ENCODE peak calls at places on chromosomes 6 and 20, in eight cellular contexts. One of them, this sample, is unnamed.

GRCh38 chr20:10673831-10674683 is at the start of gene JAG1:
- DNase-seq in activated CD4-positive, alpha-beta T cell treated with anti-CD3 and anti-CD28 coated beads for 1 hour: no peak
- DNase-seq in DMS153: peak
- DNase-seq in sciatic nerve: peak
- DNase-seq in mesenchymal stem cell: peak
- DNase-seq in activated T-cell treated with anti-CD3 and anti-CD28 coated beads for 1 hour: peak
- DNase-seq in kidney epithelial cell: peak
- DNase-seq in cardiac muscle cell: peak
- DNase-seq in this sample: no peak

GRCh38 chr6:39388526-39389371 is 66.2 kb upstream of the KCNK16 start:
- DNase-seq in activated CD4-positive, alpha-beta T cell treated with anti-CD3 and anti-CD28 coated beads for 1 hour: no peak
- DNase-seq in DMS153: no peak
- DNase-seq in sciatic nerve: no peak
- DNase-seq in mesenchymal stem cell: no peak
- DNase-seq in activated T-cell treated with anti-CD3 and anti-CD28 coated beads for 1 hour: no peak
- DNase-seq in kidney epithelial cell: no peak
- DNase-seq in cardiac muscle cell: peak
- DNase-seq in this sample: no peak

GRCh38 chr6:107491791-107492674 is 2.1 kb downstream of the SOBP start:
- DNase-seq in activated CD4-positive, alpha-beta T cell treated with anti-CD3 and anti-CD28 coated beads for 1 hour: no peak
- DNase-seq in DMS153: no peak
- DNase-seq in sciatic nerve: peak
- DNase-seq in mesenchymal stem cell: peak
- DNase-seq in activated T-cell treated with anti-CD3 and anti-CD28 coated beads for 1 hour: no peak
- DNase-seq in kidney epithelial cell: no peak
- DNase-seq in cardiac muscle cell: peak
- DNase-seq in this sample: no peak

GRCh38 chr20:19397676-19398075 is 185.2 kb downstream of the SLC24A3 start:
- DNase-seq in activated CD4-positive, alpha-beta T cell treated with anti-CD3 and anti-CD28 coated beads for 1 hour: no peak
- DNase-seq in DMS153: no peak
- DNase-seq in sciatic nerve: no peak
- DNase-seq in mesenchymal stem cell: no peak
- DNase-seq in activated T-cell treated with anti-CD3 and anti-CD28 coated beads for 1 hour: no peak
- DNase-seq in kidney epithelial cell: no peak
- DNase-seq in cardiac muscle cell: no peak
- DNase-seq in this sample: no peak

GRCh38 chr6:134574491-134574890 is 256.6 kb upstream of the SGK1 start:
- DNase-seq in activated CD4-positive, alpha-beta T cell treated with anti-CD3 and anti-CD28 coated beads for 1 hour: no peak
- DNase-seq in DMS153: no peak
- DNase-seq in sciatic nerve: no peak
- DNase-seq in mesenchymal stem cell: no peak
- DNase-seq in activated T-cell treated with anti-CD3 and anti-CD28 coated beads for 1 hour: no peak
- DNase-seq in kidney epithelial cell: no peak
- DNase-seq in cardiac muscle cell: no peak
- DNase-seq in this sample: no peak

GRCh38 chr20:64232794-64233193 is 22.8 kb upstream of the PCMTD2 start:
- DNase-seq in activated CD4-positive, alpha-beta T cell treated with anti-CD3 and anti-CD28 coated beads for 1 hour: no peak
- DNase-seq in DMS153: peak
- DNase-seq in sciatic nerve: no peak
- DNase-seq in mesenchymal stem cell: no peak
- DNase-seq in activated T-cell treated with anti-CD3 and anti-CD28 coated beads for 1 hour: no peak
- DNase-seq in kidney epithelial cell: no peak
- DNase-seq in cardiac muscle cell: no peak
- DNase-seq in this sample: no peak

GRCh38 chr20:5918856-5919633 is 31.3 kb downstream of the TRMT6 start:
- DNase-seq in activated CD4-positive, alpha-beta T cell treated with anti-CD3 and anti-CD28 coated beads for 1 hour: no peak
- DNase-seq in DMS153: peak
- DNase-seq in sciatic nerve: no peak
- DNase-seq in mesenchymal stem cell: peak
- DNase-seq in activated T-cell treated with anti-CD3 and anti-CD28 coated beads for 1 hour: no peak
- DNase-seq in kidney epithelial cell: peak
- DNase-seq in cardiac muscle cell: peak
- DNase-seq in this sample: no peak

GRCh38 chr6:89073014-89073620 is 7.4 kb upstream of the PNRC1 start:
- DNase-seq in activated CD4-positive, alpha-beta T cell treated with anti-CD3 and anti-CD28 coated beads for 1 hour: no peak
- DNase-seq in DMS153: no peak
- DNase-seq in sciatic nerve: no peak
- DNase-seq in mesenchymal stem cell: peak
- DNase-seq in activated T-cell treated with anti-CD3 and anti-CD28 coated beads for 1 hour: no peak
- DNase-seq in kidney epithelial cell: no peak
- DNase-seq in cardiac muscle cell: peak
- DNase-seq in this sample: no peak

GRCh38 chr20:48716541-48716940 is 111.3 kb downstream of the PREX1 start:
- DNase-seq in activated CD4-positive, alpha-beta T cell treated with anti-CD3 and anti-CD28 coated beads for 1 hour: no peak
- DNase-seq in DMS153: no peak
- DNase-seq in sciatic nerve: no peak
- DNase-seq in mesenchymal stem cell: no peak
- DNase-seq in activated T-cell treated with anti-CD3 and anti-CD28 coated beads for 1 hour: no peak
- DNase-seq in kidney epithelial cell: no peak
- DNase-seq in cardiac muscle cell: no peak
- DNase-seq in this sample: no peak

GRCh38 chr20:24781061-24781980 is 167.7 kb upstream of the CST7 start:
- DNase-seq in activated CD4-positive, alpha-beta T cell treated with anti-CD3 and anti-CD28 coated beads for 1 hour: no peak
- DNase-seq in DMS153: no peak
- DNase-seq in sciatic nerve: peak
- DNase-seq in mesenchymal stem cell: peak
- DNase-seq in activated T-cell treated with anti-CD3 and anti-CD28 coated beads for 1 hour: no peak
- DNase-seq in kidney epithelial cell: no peak
- DNase-seq in cardiac muscle cell: peak
- DNase-seq in this sample: no peak

GRCh38 chr20:30611239-30611984 is 646.1 kb upstream of the DEFB115 start:
- DNase-seq in activated CD4-positive, alpha-beta T cell treated with anti-CD3 and anti-CD28 coated beads for 1 hour: no peak
- DNase-seq in DMS153: no peak
- DNase-seq in sciatic nerve: no peak
- DNase-seq in mesenchymal stem cell: no peak
- DNase-seq in activated T-cell treated with anti-CD3 and anti-CD28 coated beads for 1 hour: no peak
- DNase-seq in kidney epithelial cell: no peak
- DNase-seq in cardiac muscle cell: no peak
- DNase-seq in this sample: no peak

GRCh38 chr6:17045581-17046322 is 56.1 kb upstream of the STMND1 start:
- DNase-seq in activated CD4-positive, alpha-beta T cell treated with anti-CD3 and anti-CD28 coated beads for 1 hour: no peak
- DNase-seq in DMS153: no peak
- DNase-seq in sciatic nerve: no peak
- DNase-seq in mesenchymal stem cell: peak
- DNase-seq in activated T-cell treated with anti-CD3 and anti-CD28 coated beads for 1 hour: no peak
- DNase-seq in kidney epithelial cell: no peak
- DNase-seq in cardiac muscle cell: peak
- DNase-seq in this sample: no peak

GRCh38 chr20:62766716-62767115 is 29.6 kb upstream of the MRGBP start:
- DNase-seq in activated CD4-positive, alpha-beta T cell treated with anti-CD3 and anti-CD28 coated beads for 1 hour: no peak
- DNase-seq in DMS153: peak
- DNase-seq in sciatic nerve: no peak
- DNase-seq in mesenchymal stem cell: no peak
- DNase-seq in activated T-cell treated with anti-CD3 and anti-CD28 coated beads for 1 hour: no peak
- DNase-seq in kidney epithelial cell: no peak
- DNase-seq in cardiac muscle cell: peak
- DNase-seq in this sample: no peak

GRCh38 chr20:43667341-43668132 is 623 bp downstream of the MYBL2 start:
- DNase-seq in activated CD4-positive, alpha-beta T cell treated with anti-CD3 and anti-CD28 coated beads for 1 hour: no peak
- DNase-seq in DMS153: peak
- DNase-seq in sciatic nerve: no peak
- DNase-seq in mesenchymal stem cell: peak
- DNase-seq in activated T-cell treated with anti-CD3 and anti-CD28 coated beads for 1 hour: no peak
- DNase-seq in kidney epithelial cell: no peak
- DNase-seq in cardiac muscle cell: peak
- DNase-seq in this sample: no peak

GRCh38 chr20:63459070-63459380 is 13.4 kb downstream of the KCNQ2 start:
- DNase-seq in activated CD4-positive, alpha-beta T cell treated with anti-CD3 and anti-CD28 coated beads for 1 hour: no peak
- DNase-seq in DMS153: no peak
- DNase-seq in sciatic nerve: no peak
- DNase-seq in mesenchymal stem cell: no peak
- DNase-seq in activated T-cell treated with anti-CD3 and anti-CD28 coated beads for 1 hour: no peak
- DNase-seq in kidney epithelial cell: no peak
- DNase-seq in cardiac muscle cell: no peak
- DNase-seq in this sample: no peak

GRCh38 chr6:328184-328670 is 35.9 kb downstream of the DUSP22 start:
- DNase-seq in activated CD4-positive, alpha-beta T cell treated with anti-CD3 and anti-CD28 coated beads for 1 hour: no peak
- DNase-seq in DMS153: no peak
- DNase-seq in sciatic nerve: peak
- DNase-seq in mesenchymal stem cell: peak
- DNase-seq in activated T-cell treated with anti-CD3 and anti-CD28 coated beads for 1 hour: no peak
- DNase-seq in kidney epithelial cell: peak
- DNase-seq in cardiac muscle cell: peak
- DNase-seq in this sample: no peak

GRCh38 chr6:33372532-33373123 is 19.0 kb upstream of the KIFC1 start:
- DNase-seq in activated CD4-positive, alpha-beta T cell treated with anti-CD3 and anti-CD28 coated beads for 1 hour: no peak
- DNase-seq in DMS153: no peak
- DNase-seq in sciatic nerve: no peak
- DNase-seq in mesenchymal stem cell: no peak
- DNase-seq in activated T-cell treated with anti-CD3 and anti-CD28 coated beads for 1 hour: no peak
- DNase-seq in kidney epithelial cell: no peak
- DNase-seq in cardiac muscle cell: no peak
- DNase-seq in this sample: no peak

GRCh38 chr20:4944518-4944917 is 56.8 kb downstream of the SLC23A2 start:
- DNase-seq in activated CD4-positive, alpha-beta T cell treated with anti-CD3 and anti-CD28 coated beads for 1 hour: no peak
- DNase-seq in DMS153: no peak
- DNase-seq in sciatic nerve: no peak
- DNase-seq in mesenchymal stem cell: no peak
- DNase-seq in activated T-cell treated with anti-CD3 and anti-CD28 coated beads for 1 hour: no peak
- DNase-seq in kidney epithelial cell: no peak
- DNase-seq in cardiac muscle cell: peak
- DNase-seq in this sample: no peak

GRCh38 chr6:26025047-26025893 is 62.0 kb upstream of the HFE start:
- DNase-seq in activated CD4-positive, alpha-beta T cell treated with anti-CD3 and anti-CD28 coated beads for 1 hour: no peak
- DNase-seq in DMS153: no peak
- DNase-seq in sciatic nerve: no peak
- DNase-seq in mesenchymal stem cell: peak
- DNase-seq in activated T-cell treated with anti-CD3 and anti-CD28 coated beads for 1 hour: no peak
- DNase-seq in kidney epithelial cell: no peak
- DNase-seq in cardiac muscle cell: peak
- DNase-seq in this sample: no peak

GRCh38 chr20:31593221-31594001 is 11.7 kb upstream of the ID1 start:
- DNase-seq in activated CD4-positive, alpha-beta T cell treated with anti-CD3 and anti-CD28 coated beads for 1 hour: no peak
- DNase-seq in DMS153: peak
- DNase-seq in sciatic nerve: no peak
- DNase-seq in mesenchymal stem cell: peak
- DNase-seq in activated T-cell treated with anti-CD3 and anti-CD28 coated beads for 1 hour: no peak
- DNase-seq in kidney epithelial cell: peak
- DNase-seq in cardiac muscle cell: peak
- DNase-seq in this sample: no peak

GRCh38 chr20:62602550-62602949 is 39.8 kb upstream of the SLCO4A1 start:
- DNase-seq in activated CD4-positive, alpha-beta T cell treated with anti-CD3 and anti-CD28 coated beads for 1 hour: no peak
- DNase-seq in DMS153: no peak
- DNase-seq in sciatic nerve: no peak
- DNase-seq in mesenchymal stem cell: no peak
- DNase-seq in activated T-cell treated with anti-CD3 and anti-CD28 coated beads for 1 hour: no peak
- DNase-seq in kidney epithelial cell: no peak
- DNase-seq in cardiac muscle cell: no peak
- DNase-seq in this sample: no peak

GRCh38 chr6:36124881-36125280 is 5.4 kb upstream of the MAPK13 start:
- DNase-seq in activated CD4-positive, alpha-beta T cell treated with anti-CD3 and anti-CD28 coated beads for 1 hour: no peak
- DNase-seq in DMS153: no peak
- DNase-seq in sciatic nerve: no peak
- DNase-seq in mesenchymal stem cell: no peak
- DNase-seq in activated T-cell treated with anti-CD3 and anti-CD28 coated beads for 1 hour: no peak
- DNase-seq in kidney epithelial cell: no peak
- DNase-seq in cardiac muscle cell: no peak
- DNase-seq in this sample: no peak

GRCh38 chr20:19981091-19981490 is 36.1 kb upstream of the NAA20 start:
- DNase-seq in activated CD4-positive, alpha-beta T cell treated with anti-CD3 and anti-CD28 coated beads for 1 hour: no peak
- DNase-seq in DMS153: no peak
- DNase-seq in sciatic nerve: no peak
- DNase-seq in mesenchymal stem cell: peak
- DNase-seq in activated T-cell treated with anti-CD3 and anti-CD28 coated beads for 1 hour: no peak
- DNase-seq in kidney epithelial cell: peak
- DNase-seq in cardiac muscle cell: peak
- DNase-seq in this sample: no peak

GRCh38 chr20:36162272-36162966 is 7.9 kb downstream of the EPB41L1 start:
- DNase-seq in activated CD4-positive, alpha-beta T cell treated with anti-CD3 and anti-CD28 coated beads for 1 hour: no peak
- DNase-seq in DMS153: peak
- DNase-seq in sciatic nerve: no peak
- DNase-seq in mesenchymal stem cell: no peak
- DNase-seq in activated T-cell treated with anti-CD3 and anti-CD28 coated beads for 1 hour: no peak
- DNase-seq in kidney epithelial cell: no peak
- DNase-seq in cardiac muscle cell: no peak
- DNase-seq in this sample: no peak

GRCh38 chr6:40504274-40504673 is 82.9 kb downstream of the LRFN2 start:
- DNase-seq in activated CD4-positive, alpha-beta T cell treated with anti-CD3 and anti-CD28 coated beads for 1 hour: no peak
- DNase-seq in DMS153: no peak
- DNase-seq in sciatic nerve: no peak
- DNase-seq in mesenchymal stem cell: no peak
- DNase-seq in activated T-cell treated with anti-CD3 and anti-CD28 coated beads for 1 hour: no peak
- DNase-seq in kidney epithelial cell: no peak
- DNase-seq in cardiac muscle cell: no peak
- DNase-seq in this sample: no peak